ENCODE peak calls at places on chromosomes 1 and 21, in seven cellular contexts. S, C, I, N, M, R and L are unnamed samples.

GRCh38 chr1:115495603-115496002 is 146.2 kb upstream of the VANGL1 start:
- DNase-seq in C (peak), N (peak), I (no peak), R (no peak), S (no peak), M (no peak), L (peak)

GRCh38 chr21:26124421-26124833 is 46.1 kb downstream of the APP start:
- DNase-seq in M (no peak), I (no peak), R (no peak), C (no peak), N (no peak), S (no peak), L (peak)

GRCh38 chr21:41100826-41101550 is 67.0 kb upstream of the BACE2 start:
- DNase-seq in R (no peak), I (no peak), S (no peak), M (no peak), N (no peak), C (no peak), L (no peak)

GRCh38 chr1:92587445-92587844 is 100.7 kb upstream of the GFI1 start:
- DNase-seq in C (no peak), S (peak), R (no peak), I (no peak), M (peak), N (no peak), L (no peak)

GRCh38 chr1:199856381-199856780 is 171.1 kb upstream of the NR5A2 start:
- DNase-seq in R (no peak), M (no peak), C (no peak), N (no peak), I (no peak), S (no peak), L (no peak)

GRCh38 chr21:41876928-41877652 is 2.1 kb downstream of the PRDM15 start:
- DNase-seq in I (no peak), N (no peak), M (no peak), C (no peak), S (no peak), R (no peak), L (no peak)

GRCh38 chr1:74733616-74734484 is 898 bp downstream of the TYW3 start:
- DNase-seq in N (peak), C (peak), R (peak), S (peak), M (peak), I (no peak), L (peak)

GRCh38 chr1:63126104-63126503 is 196.3 kb upstream of the FOXD3 start:
- DNase-seq in C (no peak), N (no peak), I (no peak), M (no peak), S (no peak), R (no peak), L (no peak)

GRCh38 chr1:166875734-166876539 is at the start of gene TADA1:
- DNase-seq in C (peak), I (peak), S (peak), R (peak), M (peak), N (peak), L (peak)

GRCh38 chr1:231016234-231016633 is 23.8 kb downstream of the FAM89A start:
- DNase-seq in I (no peak), R (no peak), S (no peak), M (no peak), N (no peak), C (no peak), L (no peak)

GRCh38 chr1:153404768-153405167 is 11.6 kb upstream of the S100A7A start:
- DNase-seq in C (no peak), I (peak), N (peak), M (peak), S (peak), R (peak), L (no peak)

GRCh38 chr21:33314096-33314495 is 10.7 kb upstream of the IFNAR1 start:
- DNase-seq in R (no peak), I (no peak), N (no peak), C (peak), S (no peak), M (no peak), L (peak)

GRCh38 chr1:172960454-172961208 is 90.1 kb downstream of the TNFSF18 start:
- DNase-seq in S (no peak), N (no peak), C (no peak), I (no peak), R (no peak), M (no peak), L (no peak)

GRCh38 chr1:157154291-157154690 is 16.1 kb upstream of the ETV3 start:
- DNase-seq in M (no peak), C (no peak), R (no peak), S (no peak), I (no peak), N (no peak), L (no peak)

GRCh38 chr1:233379869-233380438 is 52.4 kb downstream of the MAP3K21 start:
- DNase-seq in C (no peak), S (no peak), R (no peak), I (no peak), M (no peak), N (no peak), L (no peak)

GRCh38 chr21:41886331-41886730 is 7.2 kb upstream of the PRDM15 start:
- DNase-seq in N (no peak), S (no peak), R (no peak), M (no peak), I (no peak), C (no peak), L (no peak)

GRCh38 chr1:63463248-63463647 is 59.8 kb downstream of the ITGB3BP start:
- DNase-seq in I (no peak), R (no peak), N (peak), M (no peak), S (peak), C (no peak), L (no peak)

GRCh38 chr1:1988061-1988945 is 15.3 kb downstream of the CFAP74 start:
- DNase-seq in S (no peak), N (no peak), I (no peak), R (no peak), C (no peak), M (no peak), L (no peak)

GRCh38 chr1:168092566-168093355 is 44.0 kb downstream of the GPR161 start:
- DNase-seq in N (peak), R (no peak), I (no peak), C (no peak), S (no peak), M (no peak), L (no peak)

GRCh38 chr1:14887044-14887443 is 266.5 kb upstream of the TMEM51 start:
- DNase-seq in S (no peak), R (no peak), N (no peak), C (no peak), I (no peak), M (no peak), L (no peak)

GRCh38 chr1:5969168-5969567 is 23.1 kb downstream of the NPHP4 start:
- DNase-seq in R (no peak), I (no peak), N (no peak), M (no peak), C (no peak), S (no peak), L (no peak)

GRCh38 chr1:242826706-242827336 is 302.3 kb upstream of the PLD5 start:
- DNase-seq in S (no peak), N (no peak), C (no peak), M (no peak), R (no peak), I (no peak), L (no peak)